ENCODE peak calls at places on chromosomes 1 and 21, in four cellular contexts. W, P, R and Y are unnamed samples.

GRCh38 chr1:39076127-39076798 is 50.1 kb downstream of the NDUFS5 start:
- DNase-seq in W (peak; percentile 91), P (peak; percentile 94), R (no peak), Y (no peak)

GRCh38 chr21:15363921-15364320 is 299.1 kb upstream of the NRIP1 start:
- DNase-seq in W (peak; percentile 64), P (no peak), R (no peak), Y (no peak)

GRCh38 chr1:184457500-184457899 is 70.7 kb downstream of the C1orf21 start:
- DNase-seq in W (peak; percentile 26), P (no peak), R (no peak), Y (no peak)

GRCh38 chr1:209010831-209011230 is 572.7 kb upstream of the CAMK1G start:
- DNase-seq in W (no peak), P (no peak), R (no peak), Y (no peak)

GRCh38 chr1:1732381-1732780 is 8.2 kb upstream of the CDK11A start:
- DNase-seq in W (no peak), P (no peak), R (no peak), Y (no peak)

GRCh38 chr1:170893655-170894297 is 41.6 kb upstream of the MROH9 start:
- DNase-seq in W (no peak), P (no peak), R (no peak), Y (no peak)

GRCh38 chr1:149885364-149886111 is 13.8 kb upstream of the BOLA1 start:
- DNase-seq in W (peak; percentile 81), P (peak; percentile 97), R (peak; percentile 73), Y (peak; percentile 37)

GRCh38 chr1:244011796-244012195 is 39.3 kb upstream of the ZBTB18 start:
- DNase-seq in W (no peak), P (no peak), R (no peak), Y (no peak)

GRCh38 chr1:6007318-6008083 is 15.3 kb upstream of the NPHP4 start:
- DNase-seq in W (peak; percentile 72), P (peak; percentile 57), R (no peak), Y (no peak)

GRCh38 chr1:178196631-178197030 is 102.7 kb downstream of the RASAL2 start:
- DNase-seq in W (no peak), P (no peak), R (no peak), Y (no peak)

GRCh38 chr1:244709491-244710368 is 56.8 kb downstream of the DESI2 start:
- DNase-seq in W (no peak), P (no peak), R (no peak), Y (no peak)

GRCh38 chr1:100866041-100866900 is 28.4 kb downstream of the EXTL2 start:
- DNase-seq in W (peak; percentile 80), P (no peak), R (peak; percentile 15), Y (peak; percentile 72)

GRCh38 chr1:3905953-3906671 is 6.0 kb upstream of the C1orf174 start:
- DNase-seq in W (no peak), P (no peak), R (no peak), Y (no peak)

GRCh38 chr21:37915516-37915915 is 741 bp downstream of the KCNJ6 start:
- DNase-seq in W (no peak), P (no peak), R (no peak), Y (no peak)

GRCh38 chr1:15523104-15523921 is 702 bp downstream of the CASP9 start:
- DNase-seq in W (peak; percentile 50), P (no peak), R (no peak), Y (no peak)

GRCh38 chr1:39462074-39462473 is 29.4 kb upstream of the BMP8A start:
- DNase-seq in W (no peak), P (no peak), R (no peak), Y (no peak)

GRCh38 chr1:161382214-161383019 is 14.7 kb upstream of the CFAP126 start:
- DNase-seq in W (peak; percentile 81), P (no peak), R (peak; percentile 45), Y (no peak)